ENCODE peak calls at places on chromosome 3, in four cellular contexts. H, D, R and O are unnamed samples.

GRCh38 chr3:130935761-130936160 is 41.9 kb downstream of the ATP2C1 start:
- DNase-seq in H (no peak), R (no peak), D (no peak), O (no peak)

GRCh38 chr3:106349191-106349881 is 480.5 kb upstream of the CBLB start:
- DNase-seq in D (no peak), R (no peak), H (no peak), O (no peak)

GRCh38 chr3:117059054-117059989 is 349.7 kb downstream of the TUSC7 start:
- DNase-seq in R (no peak), H (no peak), D (no peak), O (no peak)

GRCh38 chr3:40845447-40845846 is 320.7 kb downstream of the ZNF621 start:
- DNase-seq in D (no peak), R (no peak), H (no peak), O (no peak)

GRCh38 chr3:127442551-127442950 is 148.0 kb downstream of the TPRA1 start:
- DNase-seq in D (no peak), H (peak), R (no peak), O (peak)

GRCh38 chr3:70049761-70050160 is 50.2 kb downstream of the SAMMSON start:
- DNase-seq in R (no peak), H (no peak), D (no peak), O (no peak)

GRCh38 chr3:104879919-104880318 is 486.8 kb upstream of the ALCAM start:
- DNase-seq in D (peak), H (no peak), R (no peak), O (no peak)

GRCh38 chr3:133077688-133078087 is 39.5 kb downstream of the TMEM108 start:
- DNase-seq in D (no peak), R (no peak), H (no peak), O (no peak)

GRCh38 chr3:47394140-47394855 is 13.5 kb downstream of the PTPN23 start:
- DNase-seq in H (no peak), R (no peak), D (no peak), O (no peak)

GRCh38 chr3:126269360-126269759 is 87.8 kb downstream of the KLF15 start:
- DNase-seq in D (no peak), R (no peak), H (peak), O (no peak)

GRCh38 chr3:177835008-177835407 is 637.7 kb upstream of the TBL1XR1 start:
- DNase-seq in H (no peak), D (no peak), R (no peak), O (no peak)

GRCh38 chr3:188133646-188134045 is 20.3 kb upstream of the LPP start:
- DNase-seq in D (no peak), R (no peak), H (no peak), O (no peak)

GRCh38 chr3:29057326-29057725 is 223.5 kb upstream of the RBMS3 start:
- DNase-seq in D (no peak), H (no peak), R (no peak), O (no peak)

GRCh38 chr3:186287723-186288122 is 74.3 kb downstream of the DGKG start:
- DNase-seq in D (no peak), R (no peak), H (no peak), O (no peak)

GRCh38 chr3:178155521-178155920 is 380.7 kb upstream of the KCNMB2 start:
- DNase-seq in D (no peak), R (no peak), H (no peak), O (no peak)

GRCh38 chr3:135069406-135069805 is 274.3 kb downstream of the EPHB1 start:
- DNase-seq in R (no peak), D (no peak), H (no peak), O (no peak)

GRCh38 chr3:48564022-48564421 is 441 bp upstream of the UCN2 start:
- DNase-seq in D (peak), R (no peak), H (peak), O (peak)

GRCh38 chr3:191444569-191444968 is 16.4 kb upstream of the PYDC2 start:
- DNase-seq in D (no peak), R (no peak), H (no peak), O (no peak)

GRCh38 chr3:50978991-50979667 is 304.4 kb downstream of the DOCK3 start:
- DNase-seq in H (no peak), R (no peak), D (no peak), O (no peak)

GRCh38 chr3:72065872-72066641 is 281.1 kb upstream of the PROK2 start:
- DNase-seq in D (no peak), H (no peak), R (no peak), O (no peak)

GRCh38 chr3:34703058-34703457 is 904.6 kb downstream of the PDCD6IP start:
- DNase-seq in H (no peak), D (no peak), R (no peak), O (no peak)

GRCh38 chr3:142863965-142864924 is 24.6 kb downstream of the PCOLCE2 start:
- DNase-seq in H (no peak), R (no peak), D (no peak), O (no peak)

GRCh38 chr3:2655229-2655701 is 454.9 kb downstream of the IL5RA start:
- DNase-seq in H (no peak), R (no peak), D (no peak), O (no peak)

GRCh38 chr3:51982838-51983577 is at the start of gene ACY1:
- DNase-seq in D (peak), H (peak), R (peak), O (peak)

GRCh38 chr3:51983578-51984268 is 388 bp downstream of the ACY1 start:
- DNase-seq in D (no peak), H (no peak), R (no peak), O (no peak)

GRCh38 chr3:51982352-51982837 is 940 bp upstream of the ACY1 start:
- DNase-seq in R (no peak), D (no peak), H (no peak), O (peak)

GRCh38 chr3:51985063-51985462 is 1.7 kb downstream of the ACY1 start:
- DNase-seq in R (no peak), H (no peak), D (no peak), O (no peak)

GRCh38 chr3:51984269-51984647 is 923 bp downstream of the ACY1 start:
- DNase-seq in D (no peak), H (no peak), R (no peak), O (no peak)
- H3K27ac ChIP-seq in D (peak), H (peak), R (peak), O (peak)

DNA sequence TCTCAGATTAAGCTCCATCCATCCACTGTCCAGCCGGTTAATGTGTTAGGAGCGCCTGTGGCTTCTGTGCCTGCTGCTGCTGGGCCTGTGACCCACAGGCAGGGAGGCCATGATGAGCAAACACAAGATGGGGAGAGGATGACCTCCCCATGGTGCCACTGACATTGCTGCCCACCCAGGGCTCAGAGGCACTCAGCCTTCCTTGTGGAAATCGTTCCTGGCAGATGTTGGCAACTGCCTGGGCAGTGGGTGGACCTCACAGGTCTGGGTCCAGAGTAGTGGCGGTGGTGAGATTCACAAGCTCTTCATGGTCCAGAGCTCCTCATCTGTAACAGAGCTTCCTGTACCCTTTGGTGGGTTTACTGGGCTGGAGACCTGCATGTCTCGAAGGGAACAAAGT is 38.6 kb downstream of the SCN5A start:
- DNase-seq in D (no peak), R (no peak), H (peak), O (no peak)
- TF ChIP-seq POLR2A in D (no peak), R (no peak), H (no peak), O (no peak)

DNA sequence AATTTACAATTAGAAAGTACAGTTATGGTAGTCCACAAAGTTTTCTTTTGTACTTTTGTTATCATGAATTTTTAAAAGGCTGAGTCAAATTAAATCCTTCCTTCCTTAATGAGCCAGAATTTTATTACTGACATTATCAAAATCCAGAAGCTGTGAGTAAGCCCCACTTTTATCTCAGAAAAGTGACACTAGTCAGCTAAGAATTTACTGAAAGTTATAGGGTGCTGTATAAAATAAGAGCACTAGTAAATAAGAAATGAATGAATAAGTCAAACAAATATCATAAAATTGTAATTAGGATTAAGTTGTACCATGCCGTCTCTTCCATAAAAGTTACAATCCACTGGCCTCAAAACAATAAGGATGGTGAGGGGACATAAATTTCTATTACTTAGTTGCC is 15.3 kb downstream of the PLOD2 start:
- DNase-seq in H (no peak), D (no peak), R (no peak), O (no peak)
- H3K27ac ChIP-seq in H (no peak), D (no peak), R (no peak), O (no peak)

GRCh38 chr3:194058189-194058571 is 77.8 kb upstream of the HES1 start:
- DNase-seq in H (peak), R (peak), D (peak), O (peak)
- TF ChIP-seq POLR2A in H (no peak), R (no peak), D (no peak), O (no peak)

DNA sequence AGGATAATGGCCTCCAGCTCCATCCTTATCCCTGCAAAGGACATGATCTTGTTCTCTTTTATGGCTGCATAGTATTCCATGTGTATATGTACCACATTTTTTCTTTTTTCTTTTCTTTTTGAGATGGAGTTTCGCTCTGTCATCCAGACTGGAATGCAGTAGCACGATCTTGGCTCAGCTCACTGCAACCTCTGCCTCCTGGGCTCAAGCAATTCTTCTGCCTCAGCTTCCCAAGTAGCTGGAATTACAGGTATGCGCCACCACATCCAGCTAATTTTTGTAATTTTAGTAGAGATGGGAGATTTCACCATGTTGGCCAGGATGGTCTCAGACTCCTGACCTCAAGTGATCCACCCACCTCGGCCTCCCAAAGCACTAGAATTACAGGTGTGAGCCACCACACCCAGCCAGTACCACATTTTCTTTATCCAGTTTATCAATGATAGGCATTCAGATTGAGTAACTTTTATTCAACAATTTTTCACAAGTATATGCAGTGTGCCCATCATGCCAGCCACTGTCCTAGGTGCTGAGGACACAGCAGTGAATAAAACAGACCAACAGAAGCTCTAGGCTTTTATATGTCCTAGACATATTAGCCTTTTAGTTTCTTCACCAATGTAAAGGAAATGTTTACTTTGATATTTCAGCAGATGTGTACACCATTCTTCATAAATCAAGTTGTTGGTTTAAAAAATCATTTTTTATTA is 815.2 kb downstream of the FHIT start:
- DNase-seq in R (no peak), H (no peak), D (no peak), O (no peak)
- H3K27ac ChIP-seq in R (no peak), H (no peak), D (no peak), O (no peak)

GRCh38 chr3:172040078-172040975 is 949 bp downstream of the FNDC3B start:
- DNase-seq in H (peak), R (peak), D (peak), O (peak)

GRCh38 chr3:172038823-172039222 is 555 bp upstream of the FNDC3B start:
- DNase-seq in R (no peak), H (peak), D (no peak), O (no peak)

GRCh38 chr3:172040976-172041963 is 1.9 kb downstream of the FNDC3B start:
- DNase-seq in H (no peak), D (no peak), R (no peak), O (peak)

GRCh38 chr3:172042136-172042535 is 2.8 kb downstream of the FNDC3B start:
- DNase-seq in R (no peak), D (no peak), H (no peak), O (no peak)

GRCh38 chr3:172039352-172040077 is at the start of gene FNDC3B:
- DNase-seq in H (peak), R (peak), D (peak), O (peak)
- TF ChIP-seq POLR2A in H (peak), R (peak), D (peak), O (peak)

DNA sequence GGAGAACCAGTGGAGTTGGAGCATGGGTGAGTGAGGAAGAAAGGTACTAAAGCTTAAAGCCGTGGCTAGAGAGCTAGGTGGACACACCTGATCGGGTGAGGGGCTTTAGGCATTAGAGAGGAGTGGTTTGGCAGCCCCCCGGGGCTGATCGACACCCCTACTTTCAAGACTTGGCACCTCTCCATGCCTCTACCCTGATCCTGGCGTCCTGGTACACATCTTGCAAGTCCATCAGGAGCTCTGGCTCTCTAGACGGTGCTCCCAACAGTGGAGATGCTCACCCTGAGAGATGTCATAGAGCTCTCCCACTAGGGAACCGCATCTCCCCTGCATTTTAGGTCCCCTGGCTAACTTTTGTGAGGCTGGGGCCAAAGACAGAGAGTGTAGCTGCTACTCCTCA is 98.1 kb downstream of the XXYLT1 start:
- DNase-seq in H (no peak), R (no peak), D (no peak), O (no peak)
- H3K27ac ChIP-seq in H (peak), R (no peak), D (no peak), O (no peak)